ENCODE peak calls at places on chromosomes 4 and X, in nine cellular contexts. X, Z, E, H, B, U, T, G and K are unnamed samples.

GRCh38 chrX:1727531-1728027 is 112.7 kb downstream of the ASMT start:
- DNase-seq in X (no peak), Z (peak; percentile 65), E (no peak), H (peak; percentile 89), B (no peak), U (no peak), T (peak; percentile 12), G (no peak), K (peak; percentile 15)

GRCh38 chrX:103376979-103377324 is 614 bp downstream of the BEX3 start:
- DNase-seq in X (peak; percentile 35), Z (no peak), E (peak; percentile 37), H (no peak), B (peak; percentile 57), U (no peak), T (no peak), G (no peak), K (peak; percentile 39)

GRCh38 chr4:175422331-175422730 is 389.7 kb downstream of the GPM6A start:
- DNase-seq in X (no peak), Z (no peak), E (peak; percentile 67), H (no peak), B (no peak), U (no peak), T (peak; percentile 47), G (no peak), K (no peak)

GRCh38 chr4:26206339-26206738 is 114.5 kb upstream of the RBPJ start:
- DNase-seq in X (no peak), Z (no peak), E (peak; percentile 95), H (no peak), B (no peak), U (no peak), T (peak; percentile 65), G (no peak), K (no peak)

GRCh38 chr4:82500106-82500738 is 61.6 kb downstream of the TMEM150C start:
- DNase-seq in X (no peak), Z (peak; percentile 68), E (no peak), H (no peak), B (no peak), U (no peak), T (no peak), G (no peak), K (no peak)

GRCh38 chr4:74540193-74540592 is 95.3 kb downstream of the AREG start:
- DNase-seq in X (no peak), Z (no peak), E (no peak), H (peak; percentile 64), B (no peak), U (no peak), T (no peak), G (no peak), K (no peak)

GRCh38 chr4:165751882-165752281 is 121.2 kb upstream of the TLL1 start:
- DNase-seq in X (no peak), Z (no peak), E (no peak), H (no peak), B (no peak), U (no peak), T (no peak), G (no peak), K (no peak)

GRCh38 chr4:108536577-108536976 is 83.8 kb upstream of the RPL34 start:
- DNase-seq in X (no peak), Z (no peak), E (no peak), H (no peak), B (no peak), U (no peak), T (no peak), G (no peak), K (no peak)

GRCh38 chr4:155889036-155889793 is 14.3 kb upstream of the TDO2 start:
- DNase-seq in X (peak; percentile 68), Z (no peak), E (peak; percentile 95), H (peak; percentile 36), B (no peak), U (no peak), T (peak; percentile 16), G (no peak), K (no peak)

GRCh38 chr4:107035711-107036601 is at the start of gene DKK2:
- DNase-seq in X (no peak), Z (no peak), E (peak; percentile 36), H (no peak), B (peak; percentile 66), U (peak; percentile 49), T (no peak), G (no peak), K (peak; percentile 36)

GRCh38 chrX:69307029-69307428 is 141.8 kb upstream of the PJA1 start:
- DNase-seq in X (no peak), Z (no peak), E (no peak), H (no peak), B (no peak), U (no peak), T (no peak), G (no peak), K (no peak)

GRCh38 chr4:53510981-53511380 is 80.3 kb downstream of the LNX1 start:
- DNase-seq in X (no peak), Z (no peak), E (no peak), H (no peak), B (no peak), U (no peak), T (no peak), G (no peak), K (no peak)

GRCh38 chrX:37763400-37763799 is 16.5 kb upstream of the CYBB start:
- DNase-seq in X (no peak), Z (no peak), E (no peak), H (no peak), B (peak; percentile 2), U (no peak), T (no peak), G (no peak), K (no peak)

GRCh38 chr4:74516321-74516720 is 71.4 kb downstream of the AREG start:
- DNase-seq in X (no peak), Z (peak; percentile 55), E (peak; percentile 76), H (peak; percentile 53), B (no peak), U (no peak), T (no peak), G (no peak), K (no peak)

GRCh38 chr4:15378055-15378454 is 49.8 kb upstream of the C1QTNF7 start:
- DNase-seq in X (no peak), Z (no peak), E (peak; percentile 62), H (peak; percentile 57), B (peak; percentile 33), U (no peak), T (no peak), G (no peak), K (no peak)

GRCh38 chr4:140637836-140638235 is 69.1 kb upstream of the UCP1 start:
- DNase-seq in X (no peak), Z (no peak), E (peak; percentile 46), H (no peak), B (peak; percentile 68), U (no peak), T (no peak), G (peak; percentile 20), K (no peak)

GRCh38 chr4:113616443-113616842 is 145.1 kb downstream of the CAMK2D start:
- DNase-seq in X (no peak), Z (no peak), E (peak; percentile 67), H (peak; percentile 58), B (no peak), U (no peak), T (no peak), G (no peak), K (no peak)

GRCh38 chr4:142663828-142664227 is 182.3 kb downstream of the INPP4B start:
- DNase-seq in X (no peak), Z (no peak), E (no peak), H (no peak), B (no peak), U (no peak), T (peak; percentile 16), G (no peak), K (no peak)

GRCh38 chrX:121256653-121257052 is 209.2 kb downstream of the GLUD2 start:
- DNase-seq in X (no peak), Z (no peak), E (no peak), H (no peak), B (no peak), U (no peak), T (no peak), G (no peak), K (no peak)

DNA sequence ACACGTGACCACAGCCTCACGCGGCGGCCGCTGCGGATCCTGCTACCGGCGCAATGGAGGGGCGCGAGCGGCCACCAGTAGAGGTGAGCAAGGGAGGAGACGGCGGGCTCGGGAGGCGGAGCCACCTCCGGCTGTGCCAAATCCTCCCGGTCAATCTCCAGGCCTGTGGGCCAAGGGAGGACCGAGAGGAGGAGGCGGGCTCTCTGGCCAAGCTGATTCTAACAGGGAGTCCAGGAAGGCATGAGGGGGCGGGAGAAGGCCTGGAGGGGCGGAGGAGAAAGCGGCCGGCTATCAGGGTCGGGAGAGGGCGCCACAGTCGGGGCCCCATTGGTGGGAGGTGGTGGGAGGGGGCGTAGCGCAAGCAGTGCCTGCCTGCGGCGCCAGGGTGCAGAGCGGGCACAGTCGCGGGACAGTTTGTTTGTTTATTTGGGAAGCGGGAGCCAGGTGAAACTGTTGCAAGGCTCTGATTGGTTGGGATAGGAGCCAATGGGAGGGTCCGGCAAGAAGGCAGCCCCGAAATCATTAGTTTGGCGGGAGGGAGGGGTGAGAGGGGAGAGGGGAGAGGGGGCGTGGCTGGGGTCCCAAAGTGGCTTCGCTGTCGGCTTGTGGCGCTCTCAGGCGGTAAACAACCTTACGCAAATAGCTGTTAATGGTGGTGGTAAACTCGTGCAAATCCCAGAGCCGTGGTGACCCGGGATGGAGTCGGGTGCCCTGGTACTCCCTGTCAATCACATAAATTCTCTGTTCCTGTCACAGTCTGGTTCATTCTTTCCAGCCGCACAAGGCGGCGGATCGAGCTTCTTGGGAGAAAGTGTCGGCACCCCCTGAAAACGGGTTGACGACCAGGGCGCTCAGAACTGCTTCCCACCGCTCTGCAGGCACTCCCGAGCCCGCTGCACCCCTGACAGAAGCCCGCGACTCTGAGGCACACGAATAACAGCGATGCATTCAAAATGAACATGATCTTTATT is at the start of gene IRS4:
- DNase-seq in X (no peak), Z (no peak), E (peak; percentile 4), H (peak; percentile 16), B (peak; percentile 94), U (no peak), T (no peak), G (no peak), K (peak; percentile 82)
- TF ChIP-seq CTCF in X (no peak), Z (no peak), E (peak; percentile 7), H (no peak), B (peak; percentile 47), U (no peak), T (no peak), G (no peak), K (no peak)

GRCh38 chr4:77578145-77578544 is 27.5 kb upstream of the CXCL13 start:
- DNase-seq in X (no peak), Z (no peak), E (no peak), H (no peak), B (peak; percentile 4), U (no peak), T (no peak), G (no peak), K (no peak)
- TF ChIP-seq CTCF in X (no peak), Z (no peak), E (peak; percentile 25), H (peak; percentile 22), B (peak; percentile 50), U (no peak), T (no peak), G (no peak), K (no peak)

GRCh38 chrX:57573754-57574153 is 18.1 kb upstream of the ZXDB start:
- DNase-seq in X (no peak), Z (no peak), E (peak; percentile 36), H (no peak), B (peak; percentile 39), U (no peak), T (no peak), G (no peak), K (peak; percentile 4)
- TF ChIP-seq CTCF in X (peak; percentile 44), Z (peak; percentile 53), E (peak; percentile 61), H (peak; percentile 45), B (peak; percentile 54), U (no peak), T (peak; percentile 40), G (no peak), K (peak; percentile 29)

GRCh38 chrX:47361538-47362511 is 8.6 kb upstream of the ZNF157 start:
- DNase-seq in X (peak; percentile 49), Z (no peak), E (peak; percentile 99), H (peak; percentile 86), B (peak; percentile 91), U (no peak), T (peak; percentile 88), G (peak; percentile 63), K (peak; percentile 63)
- TF ChIP-seq CTCF in X (no peak), Z (no peak), E (peak; percentile 30), H (no peak), B (no peak), U (no peak), T (no peak), G (no peak), K (no peak)